ENCODE peak calls at places on chromosomes 4 and X, in four cellular contexts. E, R, H and W are unnamed samples.
A peak's percentile ranks its signal among the peaks of the same experiment; 100 is the strongest.

GRCh38 chrX:131366387-131366786 is 77.3 kb upstream of the IGSF1 start:
- DNase-seq in H (no peak), E (no peak), R (no peak), W (no peak)

GRCh38 chrX:11755724-11756123 is 2.3 kb upstream of the MSL3 start:
- DNase-seq in E (no peak), R (no peak), H (no peak), W (no peak)

GRCh38 chrX:19991350-19991718 is 473 bp upstream of the BCLAF3 start:
- DNase-seq in H (no peak), E (no peak), R (no peak), W (no peak)

GRCh38 chr4:161252520-161253141 is 911.2 kb downstream of the FSTL5 start:
- DNase-seq in R (no peak), H (no peak), E (no peak), W (no peak)

GRCh38 chr4:70651864-70652506 is 14.3 kb downstream of the JCHAIN start:
- DNase-seq in H (no peak), E (no peak), R (no peak), W (no peak)

GRCh38 chr4:162201673-162202072 is 37.9 kb upstream of the FSTL5 start:
- DNase-seq in H (no peak), R (peak; percentile 7), E (no peak), W (no peak)

GRCh38 chrX:152930516-152930915 is 32.6 kb downstream of the ZNF185 start:
- DNase-seq in H (no peak), R (no peak), E (no peak), W (no peak)

GRCh38 chrX:67544281-67544680 is 460 bp downstream of the AR start:
- DNase-seq in H (no peak), R (peak; percentile 19), E (no peak), W (peak; percentile 21)

GRCh38 chr4:8737601-8738279 is 133.9 kb downstream of the HMX1 start:
- DNase-seq in H (no peak), R (no peak), E (no peak), W (no peak)

GRCh38 chr4:28730304-28730703 is 1869.7 kb downstream of the STIM2 start:
- DNase-seq in R (no peak), E (no peak), H (no peak), W (no peak)

GRCh38 chr4:147793569-147793968 is 61.7 kb downstream of the ARHGAP10 start:
- DNase-seq in H (no peak), R (no peak), E (no peak), W (no peak)

GRCh38 chr4:135007400-135007799 is 805.8 kb upstream of the PABPC4L start:
- DNase-seq in R (no peak), E (no peak), H (no peak), W (no peak)

GRCh38 chr4:105186701-105187158 is 40.1 kb downstream of the TET2 start:
- DNase-seq in E (no peak), R (no peak), H (no peak), W (no peak)

GRCh38 chr4:38386654-38387188 is 277.3 kb upstream of the KLF3 start:
- DNase-seq in R (no peak), E (no peak), H (no peak), W (no peak)

GRCh38 chr4:167897116-167897515 is 195.2 kb upstream of the ANXA10 start:
- DNase-seq in R (no peak), E (no peak), H (no peak), W (no peak)

GRCh38 chrX:68685722-68686683 is 38.5 kb downstream of the STARD8 start:
- DNase-seq in R (no peak), E (no peak), H (no peak), W (peak; percentile 63)

GRCh38 chr4:97605927-97606326 is 537.3 kb downstream of the STPG2 start:
- DNase-seq in R (no peak), H (no peak), E (no peak), W (no peak)

GRCh38 chr4:20194079-20195013 is 57.4 kb upstream of the SLIT2 start:
- DNase-seq in H (no peak), R (no peak), E (no peak), W (no peak)

GRCh38 chr4:112518675-112519074 is 2.7 kb upstream of the NEUROG2 start:
- DNase-seq in E (no peak), H (no peak), R (no peak), W (no peak)

GRCh38 chrX:154021131-154021611 is 1.5 kb upstream of the IRAK1 start:
- DNase-seq in E (no peak), H (no peak), R (peak; percentile 63), W (peak; percentile 39)

GRCh38 chr4:7630559-7631287 is 196.0 kb upstream of the PSAPL1 start:
- DNase-seq in E (no peak), R (peak; percentile 83), H (no peak), W (peak; percentile 71)

GRCh38 chr4:41256131-41256739 is 493 bp upstream of the UCHL1 start:
- DNase-seq in E (no peak), R (peak; percentile 7), H (no peak), W (no peak)

GRCh38 chr4:78689224-78689623 is 86.9 kb upstream of the BMP2K start:
- DNase-seq in R (no peak), E (no peak), H (no peak), W (no peak)

GRCh38 chr4:118340109-118340508 is 12.7 kb downstream of the PRSS12 start:
- DNase-seq in H (no peak), E (no peak), R (no peak), W (no peak)

DNA sequence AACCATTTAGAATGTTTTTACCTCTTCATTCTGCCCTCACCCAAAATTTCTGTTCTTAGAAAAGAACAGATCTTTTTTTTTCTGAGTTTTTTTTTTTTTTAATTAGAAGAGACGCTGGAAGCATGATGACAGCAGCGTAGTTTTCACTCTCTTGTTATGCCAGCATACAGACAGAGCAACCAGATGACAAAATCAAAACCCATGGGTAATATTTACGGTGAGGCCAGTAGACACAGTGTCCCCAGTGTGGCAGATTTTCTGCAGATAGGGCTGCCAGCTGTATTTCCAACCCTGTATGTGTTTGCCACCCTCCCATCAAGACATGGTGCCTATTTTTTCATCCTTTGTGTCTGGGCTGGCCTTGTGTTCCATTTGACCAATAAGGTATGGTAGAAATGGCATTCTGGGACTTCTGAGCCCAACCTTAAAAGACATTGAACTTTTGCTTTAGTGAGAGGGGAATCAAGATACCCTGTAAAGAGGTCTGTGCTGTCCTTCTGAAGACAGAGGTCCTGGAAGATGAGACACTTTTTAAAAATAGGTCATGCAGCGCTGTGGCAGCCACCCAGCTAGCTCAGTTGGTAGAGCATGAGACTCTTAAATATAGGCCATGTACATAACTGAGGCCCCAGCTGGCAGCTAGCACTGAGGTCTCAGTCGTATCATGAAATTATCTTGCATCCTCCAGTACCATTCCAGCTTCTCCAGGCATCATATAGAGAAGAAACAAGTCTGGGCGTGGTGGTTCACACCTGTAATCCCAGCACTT is 6.7 kb upstream of the ZNF41 start:
- DNase-seq in H (no peak), E (no peak), R (no peak), W (no peak)
- TF ChIP-seq POLR2A in H (no peak), E (no peak), R (no peak), W (no peak)

DNA sequence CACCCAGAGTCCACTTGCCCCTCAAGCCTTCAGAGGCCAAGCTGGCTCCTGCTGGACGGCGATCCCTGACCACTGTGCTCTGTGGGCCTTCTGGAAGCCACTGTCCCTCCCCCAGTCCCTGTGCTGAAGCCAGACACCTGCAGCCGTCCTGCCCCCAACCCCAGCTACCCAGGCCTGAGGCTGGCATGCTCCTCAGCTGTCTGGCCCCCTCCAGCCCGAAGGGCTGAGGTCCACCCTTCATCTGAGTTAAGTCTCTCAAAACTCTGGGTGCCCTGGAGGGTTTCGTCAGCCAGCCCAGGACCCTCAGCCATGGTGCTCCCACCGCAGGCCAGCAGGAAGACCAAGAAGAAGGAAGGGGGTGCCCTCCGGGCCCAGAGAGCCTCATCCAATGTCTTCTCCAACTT is 4.0 kb downstream of the MYL5 start:
- DNase-seq in R (no peak), H (no peak), E (no peak), W (no peak)
- TF ChIP-seq POLR2A in R (no peak), H (no peak), E (no peak), W (no peak)

DNA sequence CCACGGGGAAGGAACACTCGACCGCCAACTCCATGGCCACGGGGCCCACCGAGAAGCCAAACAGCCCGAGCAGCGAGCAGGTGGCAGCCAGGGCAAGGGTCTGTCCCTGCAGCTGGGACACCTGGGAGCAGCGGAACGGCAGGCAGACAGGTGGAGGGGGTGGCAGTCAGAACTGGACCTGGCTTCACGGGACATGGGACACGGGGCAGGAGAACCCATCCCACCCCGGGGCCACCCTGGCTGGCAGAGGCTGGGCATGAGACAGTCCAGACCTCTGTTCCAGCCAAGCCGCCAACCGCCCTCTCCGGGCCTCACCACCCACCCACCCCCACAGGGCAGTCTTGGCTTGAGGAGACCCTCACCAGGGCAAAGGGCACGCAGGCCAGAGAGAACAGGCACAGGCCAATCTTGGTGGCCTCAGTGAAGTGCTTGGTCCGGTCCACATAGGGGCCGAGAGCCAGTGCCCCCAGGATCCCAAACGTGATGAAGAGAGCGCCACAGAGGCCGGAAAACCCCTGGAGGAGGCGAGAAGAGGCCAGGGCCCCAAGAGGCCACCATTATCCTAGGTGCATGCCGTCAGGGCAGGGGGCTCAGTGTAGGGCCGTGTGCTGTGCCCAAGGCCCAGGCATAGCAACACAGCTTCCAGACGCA is 5.6 kb downstream of the SLC49A3 start:
- DNase-seq in H (no peak), R (no peak), E (no peak), W (no peak)
- TF ChIP-seq POLR2A in H (no peak), R (no peak), E (no peak), W (no peak)

DNA sequence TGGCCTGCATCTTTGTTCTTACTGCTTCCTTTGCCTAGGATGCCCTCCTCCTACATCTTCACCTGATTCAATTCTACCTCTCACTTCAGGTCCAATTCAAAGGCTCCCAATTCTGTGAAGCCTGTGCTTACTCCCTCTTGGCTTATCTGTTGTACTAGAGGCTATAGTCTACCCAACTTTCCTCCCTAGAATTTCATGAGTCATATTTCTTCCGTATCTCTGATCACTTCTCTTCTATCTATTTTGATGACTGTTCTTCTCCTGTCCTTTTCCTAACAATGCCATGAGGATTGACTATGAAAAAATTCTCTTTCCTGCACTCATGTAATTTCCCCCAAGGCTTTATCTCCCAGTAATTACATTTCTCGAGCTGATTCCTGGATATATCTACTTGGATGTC is 96.3 kb downstream of the PLAC1 start:
- DNase-seq in E (no peak), R (no peak), H (no peak), W (no peak)
- TF ChIP-seq POLR2A in E (no peak), R (no peak), H (no peak), W (no peak)

DNA sequence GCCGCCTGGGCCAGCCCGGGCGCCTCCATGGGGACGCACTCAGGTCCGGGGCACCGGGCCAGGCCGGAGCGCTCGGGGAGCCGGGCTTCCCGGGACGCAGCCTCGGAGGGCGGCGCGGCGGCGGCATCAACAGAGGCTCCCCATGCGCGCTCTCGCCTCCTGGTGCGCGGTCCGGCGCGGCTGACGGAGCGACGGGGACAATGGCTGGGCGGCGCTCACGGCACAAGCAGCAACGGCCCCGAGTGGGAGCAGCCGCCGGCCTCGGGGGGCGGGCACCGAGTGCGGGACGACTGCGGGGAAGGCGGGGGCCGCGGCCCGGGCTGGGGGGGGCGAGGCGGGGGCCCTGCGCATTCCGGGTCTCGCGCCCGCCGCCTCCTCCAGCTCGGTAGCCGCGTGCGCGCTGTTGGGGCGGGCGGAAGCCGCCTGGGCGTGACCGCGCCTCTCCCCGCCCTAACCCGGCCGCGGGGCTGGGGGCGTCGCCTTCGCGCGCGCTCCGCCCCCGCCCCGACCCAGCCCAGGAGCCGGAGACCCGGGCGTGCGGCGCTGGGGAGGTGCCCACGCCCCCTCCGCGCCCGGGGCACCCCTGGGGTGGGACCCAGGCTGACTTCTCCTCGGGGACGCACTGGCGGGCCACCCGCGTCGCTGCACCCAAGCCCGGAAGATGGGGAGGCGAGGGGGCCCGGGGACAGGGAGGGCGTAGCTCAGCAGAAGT is at the start of gene PRKX:
- DNase-seq in R (peak; percentile 23), E (peak; percentile 66), H (peak; percentile 73), W (no peak)
- TF ChIP-seq POLR2A in R (no peak), E (no peak), H (no peak), W (peak; percentile 28)